ENCODE peak calls at places on chromosomes 5 and 9, in ten cellular contexts. W, R, Q, Y, D, J, E, X, O and U are unnamed samples.

GRCh38 chr9:61673664-61674381 is 484.0 kb downstream of the SPATA31A7 start:
- DNase-seq in W (peak), R (no peak), Q (no peak), Y (no peak), D (no peak), J (no peak), E (no peak), X (no peak), O (no peak), U (peak)

GRCh38 chr5:31133488-31133887 is 60.0 kb upstream of the CDH6 start:
- DNase-seq in W (no peak), R (no peak), Q (no peak), Y (peak), D (no peak), J (no peak), E (no peak), X (no peak), O (no peak), U (no peak)

GRCh38 chr9:6788175-6789016 is 30.6 kb downstream of the KDM4C start:
- DNase-seq in W (no peak), R (no peak), Q (peak), Y (peak), D (peak), J (no peak), E (peak), X (no peak), O (peak), U (no peak)

GRCh38 chr5:14920121-14920520 is 48.5 kb upstream of the ANKH start:
- DNase-seq in W (no peak), R (no peak), Q (no peak), Y (no peak), D (no peak), J (no peak), E (no peak), X (no peak), O (no peak), U (no peak)

GRCh38 chr5:167392252-167392651 is 899.2 kb upstream of the WWC1 start:
- DNase-seq in W (no peak), R (no peak), Q (no peak), Y (no peak), D (no peak), J (no peak), E (no peak), X (no peak), O (no peak), U (no peak)

GRCh38 chr5:135308752-135309151 is 90.3 kb downstream of the MACROH2A1 start:
- DNase-seq in W (no peak), R (no peak), Q (no peak), Y (no peak), D (no peak), J (no peak), E (peak), X (no peak), O (no peak), U (no peak)

GRCh38 chr5:167389537-167389936 is 901.9 kb upstream of the WWC1 start:
- DNase-seq in W (no peak), R (no peak), Q (no peak), Y (no peak), D (no peak), J (no peak), E (no peak), X (no peak), O (no peak), U (no peak)

GRCh38 chr9:32571969-32572899 is 725 bp downstream of the NDUFB6 start:
- DNase-seq in W (peak), R (no peak), Q (peak), Y (peak), D (peak), J (peak), E (peak), X (peak), O (peak), U (peak)

GRCh38 chr5:142811840-142812557 is 41.8 kb downstream of the ARHGAP26 start:
- DNase-seq in W (no peak), R (no peak), Q (no peak), Y (no peak), D (no peak), J (no peak), E (no peak), X (no peak), O (no peak), U (no peak)

GRCh38 chr5:97968346-97968745 is 785.3 kb upstream of the RIOK2 start:
- DNase-seq in W (no peak), R (no peak), Q (no peak), Y (no peak), D (no peak), J (no peak), E (no peak), X (no peak), O (no peak), U (no peak)

GRCh38 chr9:77735515-77735914 is 87.4 kb upstream of the GNA14 start:
- DNase-seq in W (no peak), R (no peak), Q (no peak), Y (no peak), D (no peak), J (no peak), E (no peak), X (no peak), O (no peak), U (no peak)

GRCh38 chr5:159777049-159777448 is 139.2 kb upstream of the ADRA1B start:
- DNase-seq in W (no peak), R (no peak), Q (no peak), Y (no peak), D (no peak), J (no peak), E (no peak), X (no peak), O (no peak), U (no peak)

GRCh38 chr5:176887252-176887849 is 11.8 kb downstream of the HK3 start:
- DNase-seq in W (peak), R (peak), Q (no peak), Y (no peak), D (peak), J (no peak), E (no peak), X (no peak), O (no peak), U (peak)

GRCh38 chr9:27429917-27430316 is 94.2 kb upstream of the IFNK start:
- DNase-seq in W (no peak), R (no peak), Q (no peak), Y (no peak), D (no peak), J (no peak), E (no peak), X (no peak), O (no peak), U (no peak)

GRCh38 chr5:79487251-79487650 is 26.7 kb downstream of the HOMER1 start:
- DNase-seq in W (no peak), R (no peak), Q (no peak), Y (no peak), D (no peak), J (no peak), E (no peak), X (no peak), O (no peak), U (no peak)

GRCh38 chr9:95138474-95138873 is 179.0 kb downstream of the FANCC start:
- DNase-seq in W (peak), R (no peak), Q (no peak), Y (no peak), D (no peak), J (no peak), E (no peak), X (peak), O (no peak), U (no peak)

GRCh38 chr9:109110326-109111014 is 9.3 kb downstream of the TMEM245 start:
- DNase-seq in W (no peak), R (no peak), Q (peak), Y (no peak), D (no peak), J (no peak), E (no peak), X (no peak), O (no peak), U (no peak)

GRCh38 chr5:133552925-133553525 is 59.3 kb downstream of the FSTL4 start:
- DNase-seq in W (peak), R (no peak), Q (peak), Y (peak), D (peak), J (peak), E (peak), X (peak), O (peak), U (peak)

GRCh38 chr5:125835293-125836172 is 587.7 kb upstream of the GRAMD2B start:
- DNase-seq in W (peak), R (no peak), Q (peak), Y (peak), D (peak), J (no peak), E (peak), X (peak), O (peak), U (no peak)

GRCh38 chr9:137045294-137046093 is 483 bp downstream of the NPDC1 start:
- DNase-seq in W (peak), R (no peak), Q (no peak), Y (no peak), D (no peak), J (no peak), E (no peak), X (peak), O (no peak), U (no peak)

GRCh38 chr5:159262859-159263568 is at the start of gene UBLCP1:
- DNase-seq in W (peak), R (peak), Q (peak), Y (peak), D (peak), J (peak), E (peak), X (peak), O (peak), U (peak)

GRCh38 chr9:1960696-1961095 is 54.5 kb upstream of the SMARCA2 start:
- DNase-seq in W (no peak), R (no peak), Q (no peak), Y (no peak), D (no peak), J (no peak), E (no peak), X (no peak), O (no peak), U (no peak)

GRCh38 chr5:167796636-167797035 is 494.8 kb upstream of the WWC1 start:
- DNase-seq in W (no peak), R (no peak), Q (no peak), Y (no peak), D (no peak), J (no peak), E (no peak), X (no peak), O (no peak), U (no peak)

DNA sequence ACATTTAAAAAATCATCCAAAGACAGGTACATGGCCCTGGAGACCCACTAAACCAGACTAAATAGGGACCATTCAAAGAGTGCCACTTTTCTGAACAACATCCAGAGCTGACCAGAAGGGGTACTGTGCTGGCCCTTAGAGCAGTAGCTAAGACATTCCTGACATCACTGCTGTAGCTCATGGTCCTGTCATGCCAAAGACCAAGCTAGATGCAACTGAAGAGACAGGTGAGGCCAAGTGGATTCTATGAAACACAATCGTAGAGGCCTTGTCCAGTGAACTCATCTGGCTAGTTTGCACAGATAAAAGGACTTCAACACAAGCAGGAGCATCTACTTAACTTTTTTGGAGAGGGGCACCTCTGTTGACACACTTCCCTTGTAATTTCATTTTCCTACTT is 43.3 kb downstream of the G3BP1 start:
- DNase-seq in W (no peak), R (no peak), Q (no peak), Y (no peak), D (no peak), J (no peak), E (no peak), X (no peak), O (no peak), U (no peak)
- TF ChIP-seq POLR2AphosphoS5 in W (no peak), R (no peak), Q (no peak), Y (no peak), D (no peak), J (no peak), E (no peak), X (no peak), O (no peak), U (no peak)

GRCh38 chr5:146368137-146368536 is 29.5 kb downstream of the POU4F3 start:
- DNase-seq in W (no peak), R (no peak), Q (no peak), Y (no peak), D (no peak), J (no peak), E (no peak), X (no peak), O (no peak), U (no peak)
- TF ChIP-seq POLR2AphosphoS5 in W (no peak), R (no peak), Q (no peak), Y (no peak), D (no peak), J (no peak), E (no peak), X (no peak), O (no peak), U (no peak)

DNA sequence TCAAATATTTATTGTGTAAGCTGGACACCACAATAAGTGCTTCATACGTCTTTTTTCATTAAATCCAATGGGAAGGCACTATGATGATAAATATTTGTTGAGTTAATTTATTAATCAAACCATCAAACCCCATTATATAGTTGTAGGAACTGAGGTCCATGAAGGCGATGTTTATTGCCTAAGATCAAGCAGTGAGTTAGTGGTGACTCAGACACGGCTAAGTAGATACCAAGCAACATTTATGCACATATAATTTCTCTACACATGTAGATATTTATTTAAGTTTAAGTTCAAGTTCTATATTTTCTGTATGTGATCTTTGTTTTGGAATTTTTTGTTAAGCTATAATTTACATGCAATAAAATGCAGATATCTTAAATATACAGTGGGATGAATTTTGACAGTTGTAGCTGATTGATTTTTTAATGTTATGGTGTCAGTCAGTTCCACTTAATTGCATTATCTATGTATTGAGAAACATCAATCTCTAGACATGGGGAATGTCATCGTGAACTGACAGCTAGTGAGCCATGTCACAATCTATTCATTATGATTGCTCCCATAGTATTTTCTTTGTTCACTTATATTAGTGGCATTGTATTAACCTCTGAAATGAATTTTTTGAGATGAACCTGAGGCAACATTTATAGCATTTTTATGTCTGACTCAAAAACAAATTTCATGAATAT is 12.0 kb upstream of the GARNL3 start:
- DNase-seq in W (no peak), R (no peak), Q (no peak), Y (no peak), D (no peak), J (no peak), E (no peak), X (no peak), O (no peak), U (no peak)
- TF ChIP-seq POLR2AphosphoS5 in W (no peak), R (no peak), Q (no peak), Y (no peak), D (no peak), J (no peak), E (no peak), X (no peak), O (no peak), U (no peak)

GRCh38 chr9:14752271-14752670 is 29.7 kb upstream of the CER1 start:
- DNase-seq in W (no peak), R (no peak), Q (no peak), Y (no peak), D (no peak), J (no peak), E (no peak), X (no peak), O (no peak), U (no peak)
- TF ChIP-seq POLR2AphosphoS5 in W (no peak), R (no peak), Q (no peak), Y (no peak), D (no peak), J (no peak), E (no peak), X (no peak), O (no peak), U (no peak)

GRCh38 chr5:2299388-2300220 is 416.9 kb upstream of the IRX4 start:
- DNase-seq in W (no peak), R (peak), Q (no peak), Y (no peak), D (peak), J (no peak), E (no peak), X (no peak), O (no peak), U (no peak)
- TF ChIP-seq POLR2AphosphoS5 in W (no peak), R (no peak), Q (no peak), Y (no peak), D (no peak), J (no peak), E (no peak), X (no peak), O (no peak), U (no peak)

GRCh38 chr9:22040760-22041159 is 31.7 kb upstream of the CDKN2B start:
- DNase-seq in W (no peak), R (no peak), Q (no peak), Y (no peak), D (no peak), J (no peak), E (no peak), X (no peak), O (no peak), U (no peak)

GRCh38 chr9:22036866-22037626 is 27.9 kb upstream of the CDKN2B start:
- DNase-seq in W (no peak), R (no peak), Q (no peak), Y (no peak), D (no peak), J (no peak), E (no peak), X (no peak), O (no peak), U (no peak)

GRCh38 chr9:22035591-22036011 is 26.5 kb upstream of the CDKN2B start:
- DNase-seq in W (no peak), R (no peak), Q (no peak), Y (no peak), D (no peak), J (no peak), E (no peak), X (no peak), O (no peak), U (no peak)

GRCh38 chr9:22039258-22039657 is 30.2 kb upstream of the CDKN2B start:
- DNase-seq in W (no peak), R (no peak), Q (no peak), Y (no peak), D (no peak), J (no peak), E (peak), X (no peak), O (no peak), U (no peak)

DNA sequence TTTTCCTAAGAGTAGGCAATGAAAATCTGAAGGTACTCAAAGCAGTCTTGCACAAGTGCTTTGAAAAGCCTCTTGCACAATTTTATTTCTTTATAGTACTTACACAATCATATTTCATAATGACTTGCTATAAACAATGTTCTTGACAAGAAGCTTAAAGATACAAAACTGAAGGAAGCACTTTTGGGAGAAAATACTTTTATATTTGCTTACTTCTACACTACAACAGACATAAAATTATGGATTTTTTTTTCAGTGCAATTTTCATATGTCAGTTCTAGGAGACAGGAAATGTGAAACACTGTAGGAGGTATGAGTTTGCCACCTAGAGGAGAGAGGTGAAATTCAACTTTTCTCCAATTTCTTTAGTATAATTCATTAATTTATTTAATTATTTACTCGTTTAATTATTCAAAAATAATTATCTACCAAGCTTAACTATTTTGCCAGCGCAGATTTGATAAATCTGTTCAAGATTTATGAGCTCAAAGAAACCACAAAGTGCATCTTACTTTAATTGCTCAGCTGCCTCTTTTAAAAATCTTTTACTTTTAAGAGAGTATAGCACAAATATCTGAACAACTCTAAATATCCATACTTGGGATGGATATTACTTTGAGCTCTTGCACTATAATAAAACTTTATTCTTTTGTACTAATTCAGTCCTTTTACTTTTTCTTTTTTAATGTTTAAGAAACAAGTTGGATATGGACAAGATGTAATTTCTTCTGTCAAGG is 29.0 kb upstream of the CDKN2B start:
- DNase-seq in W (peak), R (no peak), Q (peak), Y (no peak), D (no peak), J (no peak), E (no peak), X (peak), O (no peak), U (no peak)
- TF ChIP-seq POLR2AphosphoS5 in W (no peak), R (no peak), Q (no peak), Y (no peak), D (peak), J (no peak), E (no peak), X (no peak), O (peak), U (no peak)

GRCh38 chr5:95962785-95963184 is 1.1 kb upstream of the ELL2 start:
- DNase-seq in W (no peak), R (no peak), Q (no peak), Y (peak), D (no peak), J (no peak), E (peak), X (peak), O (no peak), U (no peak)

GRCh38 chr5:95959964-95960801 is 1.5 kb downstream of the ELL2 start:
- DNase-seq in W (peak), R (no peak), Q (no peak), Y (peak), D (peak), J (no peak), E (no peak), X (no peak), O (peak), U (no peak)

GRCh38 chr5:95960802-95961616 is 642 bp downstream of the ELL2 start:
- DNase-seq in W (peak), R (peak), Q (no peak), Y (peak), D (peak), J (peak), E (peak), X (peak), O (peak), U (peak)

GRCh38 chr5:95962475-95962773 is 773 bp upstream of the ELL2 start:
- DNase-seq in W (no peak), R (no peak), Q (no peak), Y (no peak), D (no peak), J (no peak), E (no peak), X (no peak), O (no peak), U (no peak)

DNA sequence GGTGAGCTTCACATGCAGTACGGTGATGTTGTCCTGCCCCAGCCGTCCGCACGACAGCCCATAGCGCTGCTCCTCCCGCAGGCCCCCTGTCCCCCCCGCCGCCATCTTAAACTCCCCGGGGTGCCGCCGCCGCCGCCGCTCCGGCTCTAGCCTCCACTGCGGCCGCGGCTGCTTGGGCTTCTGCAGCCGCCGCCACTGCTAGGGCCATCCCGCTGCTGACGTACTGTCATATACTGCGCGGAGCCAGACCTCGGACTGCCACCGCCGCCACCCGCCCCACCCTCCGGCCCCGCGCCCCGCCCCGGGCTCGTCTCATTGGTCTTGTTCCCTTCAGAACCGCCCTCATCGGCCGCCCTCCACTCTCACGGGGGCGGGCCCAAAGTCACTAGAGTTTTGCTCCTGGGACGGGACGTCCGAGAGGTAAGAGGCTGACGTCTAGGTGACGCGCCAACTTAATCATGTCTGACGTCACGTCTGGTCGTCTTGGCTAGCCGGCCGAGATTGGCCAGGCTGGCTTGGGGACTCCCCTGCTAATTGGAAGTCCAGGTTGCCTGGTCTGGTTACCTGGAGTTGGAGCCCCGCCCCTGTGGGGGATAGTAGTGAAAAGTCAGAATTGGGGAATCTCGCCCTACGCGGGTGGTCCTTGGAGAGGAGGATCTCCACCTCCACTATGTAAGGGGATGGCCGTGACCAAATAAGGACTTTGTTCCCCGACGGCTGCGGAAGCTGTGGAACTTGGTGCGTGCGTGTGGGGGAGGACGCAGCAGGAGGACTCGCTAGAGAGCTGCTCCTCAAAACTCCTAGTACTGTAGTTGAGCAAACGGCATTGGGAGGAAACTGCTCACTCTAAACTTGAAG is at the start of gene ELL2:
- DNase-seq in W (peak), R (peak), Q (peak), Y (peak), D (peak), J (peak), E (peak), X (peak), O (peak), U (peak)
- TF ChIP-seq POLR2AphosphoS5 in W (peak), R (peak), Q (peak), Y (peak), D (peak), J (no peak), E (peak), X (no peak), O (peak), U (peak)